ENCODE peak calls at places on chromosomes 4 and X, in eight cellular contexts. Q, P, D, U, S, K, G and W are unnamed samples.

GRCh38 chrX:15838017-15838416 is 16.6 kb downstream of the AP1S2 start:
- DNase-seq in U (no peak), P (peak), G (no peak), Q (no peak), K (peak), D (peak), S (no peak), W (no peak)

GRCh38 chrX:119236599-119237525 is 777 bp downstream of the PGRMC1 start:
- DNase-seq in U (peak), P (peak), G (no peak), D (peak), K (no peak), Q (no peak), S (peak), W (no peak)

GRCh38 chr4:173878701-173879100 is 348.7 kb upstream of the HAND2 start:
- DNase-seq in K (no peak), S (no peak), G (no peak), U (no peak), D (peak), Q (no peak), P (peak), W (no peak)

GRCh38 chr4:2537011-2537830 is 774 bp downstream of the FAM193A start:
- DNase-seq in P (peak), U (peak), D (peak), S (peak), K (peak), G (no peak), Q (no peak), W (no peak)

GRCh38 chr4:4575284-4576211 is 33.7 kb upstream of the STX18 start:
- DNase-seq in D (peak), U (peak), P (peak), S (peak), Q (peak), K (no peak), G (peak), W (no peak)

GRCh38 chrX:72532371-72532770 is 40.3 kb downstream of the HDAC8 start:
- DNase-seq in K (no peak), Q (no peak), G (no peak), U (no peak), P (no peak), S (no peak), D (no peak), W (no peak)

GRCh38 chr4:176400816-176401461 is 81.2 kb downstream of the SPCS3 start:
- DNase-seq in K (no peak), D (no peak), Q (no peak), G (no peak), U (no peak), S (no peak), P (no peak), W (no peak)

GRCh38 chrX:78123190-78123589 is 16.3 kb downstream of the TAF9B start:
- DNase-seq in S (no peak), P (no peak), D (no peak), G (no peak), U (no peak), K (no peak), Q (no peak), W (no peak)

GRCh38 chrX:39519213-39519544 is 578.6 kb downstream of the BCOR start:
- DNase-seq in G (no peak), S (no peak), Q (no peak), D (no peak), P (peak), U (peak), K (no peak), W (peak)

GRCh38 chr4:83387922-83388676 is 53.5 kb upstream of the HPSE start:
- DNase-seq in K (no peak), D (no peak), S (no peak), Q (no peak), U (no peak), P (no peak), G (no peak), W (no peak)

GRCh38 chr4:8310306-8310705 is 40.8 kb downstream of the HTRA3 start:
- DNase-seq in U (no peak), Q (no peak), P (no peak), D (no peak), K (no peak), S (no peak), G (no peak), W (no peak)

GRCh38 chr4:16659120-16659519 is 239.3 kb downstream of the LDB2 start:
- DNase-seq in S (no peak), P (peak), G (no peak), Q (no peak), U (no peak), D (no peak), K (no peak), W (no peak)

GRCh38 chrX:136731207-136731782 is 49.4 kb downstream of the ARHGEF6 start:
- DNase-seq in Q (no peak), P (no peak), G (no peak), U (no peak), D (no peak), K (no peak), S (no peak), W (no peak)

GRCh38 chr4:107647591-107647990 is 72.4 kb downstream of the PAPSS1 start:
- DNase-seq in D (no peak), G (no peak), K (no peak), U (no peak), Q (no peak), P (no peak), S (no peak), W (no peak)

GRCh38 chr4:52028970-52029369 is 8.8 kb upstream of the LRRC66 start:
- DNase-seq in D (no peak), K (no peak), G (no peak), S (no peak), U (no peak), Q (no peak), P (no peak), W (no peak)

GRCh38 chr4:28267166-28267565 is 1406.5 kb downstream of the STIM2 start:
- DNase-seq in D (no peak), Q (no peak), U (no peak), P (no peak), G (no peak), K (no peak), S (no peak), W (no peak)

GRCh38 chr4:182973421-182974340 is 56.5 kb upstream of the DCTD start:
- DNase-seq in K (no peak), S (no peak), G (no peak), P (no peak), D (no peak), U (peak), Q (no peak), W (no peak)

GRCh38 chr4:73197220-73197619 is 61.4 kb downstream of the ANKRD17 start:
- DNase-seq in G (no peak), Q (no peak), K (no peak), P (no peak), U (no peak), D (no peak), S (no peak), W (no peak)

GRCh38 chrX:136097871-136098805 is 49.2 kb upstream of the FHL1 start:
- DNase-seq in D (peak), Q (no peak), S (peak), K (no peak), U (no peak), G (no peak), P (no peak), W (no peak)

GRCh38 chr4:141132689-141133145 is 552 bp downstream of the RNF150 start:
- DNase-seq in G (no peak), P (peak), K (no peak), Q (no peak), D (no peak), U (no peak), S (no peak), W (no peak)

GRCh38 chr4:149884046-149884445 is 68.4 kb upstream of the IQCM start:
- DNase-seq in Q (no peak), G (no peak), D (no peak), S (no peak), K (no peak), P (no peak), U (no peak), W (no peak)

GRCh38 chr4:154781983-154782293 is 866 bp downstream of the RBM46 start:
- DNase-seq in D (no peak), Q (no peak), G (no peak), U (no peak), P (no peak), K (no peak), S (no peak), W (no peak)

GRCh38 chr4:102494603-102495002 is 6.6 kb upstream of the NFKB1 start:
- DNase-seq in S (no peak), D (no peak), G (no peak), P (no peak), Q (no peak), U (no peak), K (no peak), W (no peak)

GRCh38 chr4:102493257-102493656 is 7.9 kb upstream of the NFKB1 start:
- DNase-seq in P (no peak), G (no peak), Q (no peak), K (no peak), U (no peak), D (no peak), S (no peak), W (no peak)

GRCh38 chr4:102497986-102498385 is 3.2 kb upstream of the NFKB1 start:
- DNase-seq in D (no peak), U (no peak), G (no peak), S (no peak), K (no peak), P (no peak), Q (no peak), W (no peak)

GRCh38 chr4:102492531-102493241 is 8.5 kb upstream of the NFKB1 start:
- DNase-seq in K (no peak), S (no peak), D (no peak), U (no peak), G (no peak), Q (no peak), P (no peak), W (no peak)

DNA sequence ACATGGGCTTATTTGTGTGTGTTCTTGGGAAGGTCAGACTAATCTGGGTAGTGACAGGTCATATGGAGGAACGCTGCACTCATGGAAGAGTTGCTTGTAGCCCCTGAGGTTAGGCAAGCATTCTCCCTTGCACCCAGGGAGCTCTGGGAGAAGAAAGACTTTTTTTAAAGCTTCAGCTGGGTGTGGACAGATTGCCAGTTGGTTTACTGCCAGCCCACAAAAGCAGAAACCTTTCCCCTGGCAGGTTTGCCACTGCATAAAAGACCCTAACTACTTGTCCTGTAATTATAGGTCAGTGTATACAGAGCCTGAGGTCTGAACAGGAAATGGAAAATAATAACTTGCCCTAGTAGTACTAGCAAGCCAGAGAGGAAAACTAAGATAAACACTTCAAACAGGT is 7.4 kb upstream of the NFKB1 start:
- DNase-seq in G (no peak), K (no peak), Q (no peak), D (no peak), U (no peak), P (no peak), S (no peak), W (no peak)
- H3K27ac ChIP-seq in G (no peak), K (no peak), Q (no peak), D (no peak), U (no peak), P (no peak), S (no peak), W (no peak)

GRCh38 chr4:78962597-78963115 is 23.4 kb upstream of the PAQR3 start:
- DNase-seq in S (no peak), D (no peak), K (no peak), P (no peak), G (no peak), U (no peak), Q (no peak), W (no peak)
- TF ChIP-seq POLR2AphosphoS5 in S (no peak), D (no peak), K (no peak), P (no peak), G (no peak), U (no peak), Q (no peak), W (no peak)

GRCh38 chr4:139665690-139666529 is at the start of gene MGST2:
- DNase-seq in D (peak), P (peak), S (peak), U (peak), Q (no peak), G (no peak), K (peak), W (no peak)
- H3K9ac ChIP-seq in D (peak), P (peak), S (peak), U (peak), Q (peak), G (peak), K (peak), W (no peak)

DNA sequence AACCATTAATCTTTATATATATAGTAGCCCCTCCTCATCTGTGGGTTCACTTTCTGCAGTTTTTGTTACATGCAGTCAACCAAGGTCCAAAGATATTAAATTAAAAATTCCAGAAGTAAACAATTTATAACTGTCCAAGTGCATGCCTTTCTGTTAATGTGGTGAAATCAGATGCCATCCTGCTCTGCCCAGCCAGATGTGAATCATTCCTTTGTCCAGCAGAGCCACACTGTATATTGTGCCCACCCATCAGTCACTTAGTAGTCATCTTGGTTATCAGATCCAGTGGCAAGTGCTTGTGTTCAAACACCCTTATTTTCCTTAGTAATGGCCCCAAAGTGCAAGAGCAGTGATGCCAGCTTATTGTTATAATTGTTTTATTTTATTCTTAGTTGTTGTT is 17.2 kb upstream of the PRDM5 start:
- DNase-seq in Q (no peak), S (no peak), U (no peak), K (no peak), P (no peak), D (no peak), G (no peak), W (no peak)
- H3K27ac ChIP-seq in Q (no peak), S (no peak), U (no peak), K (no peak), P (no peak), D (no peak), G (no peak), W (no peak)

DNA sequence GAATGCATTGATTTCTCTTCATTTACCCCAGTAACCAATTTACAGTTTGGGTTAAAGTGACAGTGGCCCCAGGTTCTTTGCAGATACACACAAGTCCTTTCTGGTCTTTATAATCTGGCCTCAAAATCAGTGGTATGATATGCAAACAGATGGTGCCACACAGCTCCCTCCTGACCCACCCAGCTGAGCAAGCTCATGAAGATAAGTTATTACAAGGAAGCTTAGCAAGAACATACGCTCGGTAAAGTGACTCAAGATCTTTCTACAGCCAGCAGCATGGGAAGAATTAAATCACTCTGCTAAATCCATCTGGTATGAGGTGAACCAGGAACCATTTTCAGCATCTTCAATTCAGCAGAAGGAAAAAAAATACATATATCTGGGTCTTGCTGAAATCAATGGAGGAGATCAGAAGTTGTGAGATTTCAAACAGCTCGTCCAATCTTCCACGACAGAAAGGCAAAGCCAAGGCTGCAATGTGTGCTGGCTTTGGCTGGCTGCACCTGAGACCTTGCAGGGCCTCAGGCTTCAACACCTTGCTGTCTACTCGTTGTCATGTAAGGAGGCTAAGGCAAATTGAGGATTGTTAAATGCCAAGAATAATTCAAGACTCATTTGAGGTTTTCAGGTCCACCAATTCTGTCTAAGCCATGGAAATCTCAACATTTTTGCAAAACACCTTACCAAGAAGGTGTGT is 28.2 kb downstream of the SEL1L3 start:
- DNase-seq in Q (no peak), K (no peak), G (no peak), D (no peak), U (no peak), S (no peak), P (no peak), W (no peak)
- TF ChIP-seq POLR2AphosphoS5 in Q (no peak), K (no peak), G (no peak), D (no peak), U (no peak), S (no peak), P (no peak), W (no peak)

DNA sequence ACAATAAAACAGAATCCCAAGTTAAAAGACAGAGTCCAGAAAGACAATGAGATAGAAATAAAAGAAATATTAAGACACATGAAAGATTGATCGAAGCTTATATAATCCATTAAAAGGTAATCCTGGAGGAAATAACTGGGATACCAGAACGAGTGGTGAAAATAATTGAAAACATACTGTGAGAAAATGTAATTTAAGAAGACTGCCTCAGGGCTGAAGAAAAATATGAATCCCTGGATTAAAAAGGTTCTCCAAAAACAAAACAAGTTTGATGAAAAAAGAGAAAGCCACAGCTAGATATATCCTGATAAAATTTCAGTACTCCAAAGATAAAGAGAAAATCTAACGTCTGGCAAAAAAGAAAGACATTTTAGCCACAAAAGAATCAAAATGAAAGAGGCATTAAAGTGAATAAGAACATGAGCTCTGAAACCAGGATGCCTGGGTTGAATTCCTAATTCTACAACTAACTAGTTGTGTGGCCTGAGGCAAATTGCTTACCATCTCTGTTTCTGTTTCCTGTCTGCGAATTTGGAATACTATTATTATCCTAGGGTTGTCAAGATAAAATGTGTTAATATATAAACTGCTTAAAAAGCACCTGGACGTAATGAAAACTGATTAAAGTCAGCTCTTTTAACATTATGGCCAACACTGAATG is 5.5 kb downstream of the DDX60L start:
- DNase-seq in D (no peak), U (no peak), P (no peak), K (no peak), Q (no peak), S (no peak), G (no peak), W (peak)
- H3K9ac ChIP-seq in D (no peak), U (no peak), P (peak), K (no peak), Q (peak), S (no peak), G (no peak), W (peak)

GRCh38 chrX:107542500-107542899 is 85.8 kb upstream of the PRPS1 start:
- DNase-seq in K (peak), U (peak), D (no peak), S (no peak), G (no peak), P (peak), Q (peak), W (no peak)
- H3K27ac ChIP-seq in K (no peak), U (no peak), D (no peak), S (no peak), G (no peak), P (no peak), Q (no peak), W (no peak)